ENCODE peak calls at places on chromosomes 7 and 10, in six cellular contexts. S is kidney, O is glutamatergic neuron, G is foreskin melanocyte, Y is GM12892, N is small intestine. E is an unnamed sample.

GRCh38 chr7:56287429-56288138 is 171.4 kb upstream of the NUPR2 start:
- DNase-seq in S (no peak), O (no peak), G (no peak), Y (no peak), N (no peak), E (peak)

GRCh38 chr10:120581496-120581895 is 124.5 kb downstream of the PLPP4 start:
- DNase-seq in S (no peak), O (no peak), G (no peak), Y (no peak), N (no peak), E (no peak)

GRCh38 chr10:105239311-105240215 is 598.5 kb downstream of the SORCS3 start:
- DNase-seq in S (no peak), O (no peak), G (no peak), Y (no peak), N (no peak), E (no peak)

GRCh38 chr7:74380720-74381119 is 73.0 kb upstream of the GTF2IRD1 start:
- DNase-seq in S (no peak), O (no peak), G (no peak), Y (no peak), N (no peak), E (no peak)

GRCh38 chr10:79293841-79294705 is 53.2 kb upstream of the PPIF start:
- DNase-seq in S (no peak), O (no peak), G (no peak), Y (no peak), N (no peak), E (peak)

GRCh38 chr10:112441520-112441919 is 5.2 kb downstream of the ZDHHC6 start:
- DNase-seq in S (no peak), O (no peak), G (no peak), Y (no peak), N (peak), E (no peak)

GRCh38 chr10:79028056-79028430 is 40.7 kb upstream of the ZMIZ1 start:
- DNase-seq in S (no peak), O (no peak), G (no peak), Y (no peak), N (no peak), E (no peak)

GRCh38 chr7:138164804-138165203 is 88.5 kb downstream of the AKR1D1 start:
- DNase-seq in S (no peak), O (no peak), G (no peak), Y (no peak), N (no peak), E (no peak)

GRCh38 chr10:129057856-129058663 is 409.0 kb upstream of the MGMT start:
- DNase-seq in S (no peak), O (no peak), G (no peak), Y (no peak), N (peak), E (no peak)

GRCh38 chr7:149245244-149245643 is 5.8 kb downstream of the ZNF212 start:
- DNase-seq in S (no peak), O (no peak), G (no peak), Y (no peak), N (no peak), E (no peak)

GRCh38 chr10:7260412-7260900 is 150.4 kb downstream of the SFMBT2 start:
- DNase-seq in S (no peak), O (no peak), G (peak), Y (peak), N (peak), E (no peak)

GRCh38 chr10:5447071-5447470 is 34.7 kb downstream of the NET1 start:
- DNase-seq in S (no peak), O (no peak), G (no peak), Y (no peak), N (peak), E (no peak)

GRCh38 chr10:112896273-112896672 is 53.8 kb upstream of the TCF7L2 start:
- DNase-seq in S (no peak), O (no peak), G (no peak), Y (no peak), N (peak), E (no peak)

GRCh38 chr10:49081532-49082275 is 33.6 kb downstream of the VSTM4 start:
- DNase-seq in S (peak), O (no peak), G (no peak), Y (no peak), N (no peak), E (no peak)

GRCh38 chr10:11533328-11533781 is 78.1 kb downstream of the USP6NL start:
- DNase-seq in S (no peak), O (no peak), G (peak), Y (no peak), N (peak), E (no peak)

GRCh38 chr7:75737856-75738603 is 711 bp downstream of the HIP1 start:
- DNase-seq in S (no peak), O (peak), G (no peak), Y (no peak), N (no peak), E (no peak)

GRCh38 chr7:23012797-23013714 is 874 bp downstream of the HYCC1 start:
- DNase-seq in S (peak), O (peak), G (no peak), Y (no peak), N (peak), E (peak)

GRCh38 chr10:100811261-100811660 is 65.9 kb downstream of the PAX2 start:
- DNase-seq in S (no peak), O (no peak), G (no peak), Y (no peak), N (no peak), E (peak)

GRCh38 chr7:93226310-93226709 is at the start of gene HEPACAM2:
- DNase-seq in S (no peak), O (no peak), G (no peak), Y (no peak), N (peak), E (no peak)

GRCh38 chr7:50655020-50655419 is 89.8 kb upstream of the DDC start:
- DNase-seq in S (no peak), O (no peak), G (no peak), Y (no peak), N (no peak), E (no peak)

GRCh38 chr7:140260767-140261486 is 84.1 kb upstream of the KDM7A start:
- DNase-seq in S (no peak), O (no peak), G (peak), Y (no peak), N (no peak), E (no peak)

GRCh38 chr10:95201736-95202135 is 7.7 kb downstream of the ACSM6 start:
- DNase-seq in S (no peak), O (no peak), G (no peak), Y (no peak), N (no peak), E (no peak)

GRCh38 chr10:98316661-98317060 is 48.7 kb upstream of the LOXL4 start:
- DNase-seq in S (no peak), O (no peak), G (peak), Y (no peak), N (no peak), E (no peak)

GRCh38 chr7:94182066-94182465 is 177.9 kb upstream of the BET1 start:
- DNase-seq in S (no peak), O (no peak), G (peak), Y (no peak), N (no peak), E (no peak)

GRCh38 chr10:93999401-93999851 is 5.7 kb downstream of the PLCE1 start:
- DNase-seq in S (no peak), O (no peak), G (no peak), Y (no peak), N (no peak), E (no peak)

GRCh38 chr7:152355474-152356057 is 80.2 kb downstream of the KMT2C start:
- DNase-seq in S (no peak), O (no peak), G (no peak), Y (no peak), N (no peak), E (no peak)

GRCh38 chr10:11192304-11193018 is 174.8 kb downstream of the CELF2 start:
- DNase-seq in S (no peak), O (no peak), G (no peak), Y (no peak), N (no peak), E (peak)

GRCh38 chr7:117808910-117809705 is 64.1 kb downstream of the CTTNBP2 start:
- DNase-seq in S (no peak), O (no peak), G (no peak), Y (no peak), N (peak), E (no peak)

GRCh38 chr10:95246582-95247051 is 44.2 kb downstream of the PDLIM1 start:
- DNase-seq in S (no peak), O (peak), G (peak), Y (no peak), N (peak), E (peak)